ENCODE peak calls at places on chromosomes 7 and 10, in six cellular contexts. One of them, this sample, is unnamed.

GRCh38 chr10:73931767-73932624 is 21.1 kb downstream of the PLAU start:
- DNase-seq in dorsolateral prefrontal cortex: no peak
- DNase-seq in B cell: no peak
- DNase-seq in mammary epithelial cell: peak; percentile 100
- DNase-seq in HFF-Myc: no peak
- DNase-seq in heart left ventricle: no peak
- DNase-seq in this sample: peak; percentile 73

GRCh38 chr10:62831346-62831745 is 15.2 kb upstream of the EGR2 start:
- DNase-seq in mammary epithelial cell: peak; percentile 67
- DNase-seq in heart left ventricle: no peak
- DNase-seq in HFF-Myc: no peak
- DNase-seq in B cell: no peak
- DNase-seq in dorsolateral prefrontal cortex: no peak
- DNase-seq in this sample: no peak

GRCh38 chr10:61592581-61592980 is 70.1 kb upstream of the CABCOCO1 start:
- DNase-seq in heart left ventricle: no peak
- DNase-seq in B cell: no peak
- DNase-seq in HFF-Myc: no peak
- DNase-seq in mammary epithelial cell: peak; percentile 6
- DNase-seq in dorsolateral prefrontal cortex: no peak
- DNase-seq in this sample: no peak

GRCh38 chr7:159015081-159015893 is 129.4 kb downstream of the VIPR2 start:
- DNase-seq in heart left ventricle: peak; percentile 76
- DNase-seq in B cell: no peak
- DNase-seq in HFF-Myc: no peak
- DNase-seq in dorsolateral prefrontal cortex: peak; percentile 21
- DNase-seq in mammary epithelial cell: peak; percentile 3
- DNase-seq in this sample: no peak

GRCh38 chr10:52820316-52820715 is 47.7 kb upstream of the MBL2 start:
- DNase-seq in dorsolateral prefrontal cortex: no peak
- DNase-seq in HFF-Myc: no peak
- DNase-seq in mammary epithelial cell: no peak
- DNase-seq in B cell: no peak
- DNase-seq in heart left ventricle: no peak
- DNase-seq in this sample: no peak

GRCh38 chr10:3119796-3120459 is 52.6 kb downstream of the PFKP start:
- DNase-seq in heart left ventricle: peak; percentile 42
- DNase-seq in mammary epithelial cell: no peak
- DNase-seq in HFF-Myc: no peak
- DNase-seq in B cell: no peak
- DNase-seq in dorsolateral prefrontal cortex: no peak
- DNase-seq in this sample: no peak

GRCh38 chr10:97805096-97805879 is 33.5 kb upstream of the SFRP5 start:
- DNase-seq in HFF-Myc: no peak
- DNase-seq in B cell: no peak
- DNase-seq in dorsolateral prefrontal cortex: no peak
- DNase-seq in heart left ventricle: no peak
- DNase-seq in mammary epithelial cell: no peak
- DNase-seq in this sample: no peak

GRCh38 chr7:102096706-102097427 is 189.8 kb upstream of the SH2B2 start:
- DNase-seq in B cell: no peak
- DNase-seq in HFF-Myc: no peak
- DNase-seq in heart left ventricle: no peak
- DNase-seq in mammary epithelial cell: no peak
- DNase-seq in dorsolateral prefrontal cortex: peak; percentile 28
- DNase-seq in this sample: no peak

GRCh38 chr7:90618880-90619279 is 22.8 kb downstream of the CDK14 start:
- DNase-seq in B cell: no peak
- DNase-seq in mammary epithelial cell: no peak
- DNase-seq in HFF-Myc: no peak
- DNase-seq in dorsolateral prefrontal cortex: no peak
- DNase-seq in heart left ventricle: no peak
- DNase-seq in this sample: no peak

GRCh38 chr7:25622716-25623115 is 394.4 kb upstream of the NPVF start:
- DNase-seq in dorsolateral prefrontal cortex: no peak
- DNase-seq in B cell: no peak
- DNase-seq in HFF-Myc: no peak
- DNase-seq in mammary epithelial cell: no peak
- DNase-seq in heart left ventricle: no peak
- DNase-seq in this sample: no peak

GRCh38 chr10:133405272-133405671 is 11.3 kb downstream of the MTG1 start:
- DNase-seq in mammary epithelial cell: no peak
- DNase-seq in HFF-Myc: no peak
- DNase-seq in heart left ventricle: no peak
- DNase-seq in B cell: no peak
- DNase-seq in dorsolateral prefrontal cortex: no peak
- DNase-seq in this sample: no peak

GRCh38 chr7:157488326-157488725 is 151.5 kb downstream of the DNAJB6 start:
- DNase-seq in heart left ventricle: peak; percentile 20
- DNase-seq in dorsolateral prefrontal cortex: no peak
- DNase-seq in HFF-Myc: no peak
- DNase-seq in mammary epithelial cell: no peak
- DNase-seq in B cell: no peak
- DNase-seq in this sample: no peak

GRCh38 chr7:105656922-105657521 is 75.7 kb upstream of the EFCAB10 start:
- DNase-seq in HFF-Myc: no peak
- DNase-seq in heart left ventricle: no peak
- DNase-seq in dorsolateral prefrontal cortex: no peak
- DNase-seq in B cell: peak; percentile 75
- DNase-seq in mammary epithelial cell: no peak
- DNase-seq in this sample: peak; percentile 76

GRCh38 chr7:86667732-86668131 is 24.0 kb downstream of the GRM3 start:
- DNase-seq in heart left ventricle: no peak
- DNase-seq in mammary epithelial cell: no peak
- DNase-seq in dorsolateral prefrontal cortex: no peak
- DNase-seq in B cell: no peak
- DNase-seq in HFF-Myc: no peak
- DNase-seq in this sample: no peak

GRCh38 chr10:98555011-98555619 is 108.4 kb upstream of the HPS1 start:
- DNase-seq in HFF-Myc: no peak
- DNase-seq in heart left ventricle: no peak
- DNase-seq in mammary epithelial cell: peak; percentile 19
- DNase-seq in B cell: no peak
- DNase-seq in dorsolateral prefrontal cortex: no peak
- DNase-seq in this sample: no peak

GRCh38 chr10:101238732-101239105 is 9.5 kb upstream of the LBX1 start:
- DNase-seq in dorsolateral prefrontal cortex: no peak
- DNase-seq in HFF-Myc: no peak
- DNase-seq in B cell: no peak
- DNase-seq in heart left ventricle: no peak
- DNase-seq in mammary epithelial cell: no peak
- DNase-seq in this sample: peak; percentile 76

GRCh38 chr7:33024189-33024757 is 38.3 kb downstream of the NT5C3A start:
- DNase-seq in mammary epithelial cell: no peak
- DNase-seq in HFF-Myc: no peak
- DNase-seq in heart left ventricle: no peak
- DNase-seq in dorsolateral prefrontal cortex: no peak
- DNase-seq in B cell: no peak
- DNase-seq in this sample: no peak

GRCh38 chr7:17060051-17060450 is 178.3 kb upstream of the AGR3 start:
- DNase-seq in HFF-Myc: no peak
- DNase-seq in heart left ventricle: no peak
- DNase-seq in mammary epithelial cell: no peak
- DNase-seq in dorsolateral prefrontal cortex: no peak
- DNase-seq in B cell: no peak
- DNase-seq in this sample: no peak

GRCh38 chr7:8719102-8719501 is 285.7 kb downstream of the NXPH1 start:
- DNase-seq in heart left ventricle: no peak
- DNase-seq in dorsolateral prefrontal cortex: no peak
- DNase-seq in mammary epithelial cell: no peak
- DNase-seq in HFF-Myc: no peak
- DNase-seq in B cell: no peak
- DNase-seq in this sample: no peak

GRCh38 chr10:100504101-100504500 is 15.6 kb downstream of the SEC31B start:
- DNase-seq in dorsolateral prefrontal cortex: no peak
- DNase-seq in HFF-Myc: peak; percentile 61
- DNase-seq in heart left ventricle: no peak
- DNase-seq in B cell: no peak
- DNase-seq in mammary epithelial cell: no peak
- DNase-seq in this sample: no peak

DNA sequence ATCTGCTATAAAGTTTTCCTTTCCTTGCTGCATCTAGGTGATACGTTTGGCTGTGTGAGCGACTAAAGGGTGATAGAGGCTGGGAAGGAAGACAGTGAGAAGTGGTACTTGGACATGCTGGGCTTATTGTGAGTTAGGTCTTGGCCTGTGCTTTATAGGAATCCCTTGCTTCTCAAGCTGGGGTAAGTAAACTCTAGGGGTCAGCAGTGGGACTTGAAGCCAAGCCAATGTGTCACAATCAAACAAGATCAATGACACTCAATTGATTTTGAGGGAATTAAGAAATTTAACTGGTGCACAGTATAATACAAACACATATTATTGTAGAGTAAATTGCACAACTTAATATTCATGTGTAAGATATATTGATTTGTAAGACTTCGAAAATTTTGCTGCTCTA is 155.8 kb upstream of the AOAH start:
- DNase-seq in B cell: no peak
- DNase-seq in HFF-Myc: no peak
- DNase-seq in dorsolateral prefrontal cortex: no peak
- DNase-seq in heart left ventricle: no peak
- DNase-seq in mammary epithelial cell: no peak
- DNase-seq in this sample: no peak
- TF ChIP-seq CTCF in B cell: no peak
- TF ChIP-seq CTCF in HFF-Myc: no peak
- TF ChIP-seq CTCF in dorsolateral prefrontal cortex: no peak
- TF ChIP-seq CTCF in heart left ventricle: no peak
- TF ChIP-seq CTCF in mammary epithelial cell: peak; percentile 6
- TF ChIP-seq CTCF in this sample: no peak

GRCh38 chr7:47356261-47356660 is 225.7 kb downstream of the TNS3 start:
- DNase-seq in HFF-Myc: no peak
- DNase-seq in dorsolateral prefrontal cortex: no peak
- DNase-seq in heart left ventricle: no peak
- DNase-seq in B cell: no peak
- DNase-seq in mammary epithelial cell: no peak
- DNase-seq in this sample: no peak
- TF ChIP-seq CTCF in HFF-Myc: no peak
- TF ChIP-seq CTCF in dorsolateral prefrontal cortex: no peak
- TF ChIP-seq CTCF in heart left ventricle: no peak
- TF ChIP-seq CTCF in B cell: no peak
- TF ChIP-seq CTCF in mammary epithelial cell: no peak
- TF ChIP-seq CTCF in this sample: no peak

DNA sequence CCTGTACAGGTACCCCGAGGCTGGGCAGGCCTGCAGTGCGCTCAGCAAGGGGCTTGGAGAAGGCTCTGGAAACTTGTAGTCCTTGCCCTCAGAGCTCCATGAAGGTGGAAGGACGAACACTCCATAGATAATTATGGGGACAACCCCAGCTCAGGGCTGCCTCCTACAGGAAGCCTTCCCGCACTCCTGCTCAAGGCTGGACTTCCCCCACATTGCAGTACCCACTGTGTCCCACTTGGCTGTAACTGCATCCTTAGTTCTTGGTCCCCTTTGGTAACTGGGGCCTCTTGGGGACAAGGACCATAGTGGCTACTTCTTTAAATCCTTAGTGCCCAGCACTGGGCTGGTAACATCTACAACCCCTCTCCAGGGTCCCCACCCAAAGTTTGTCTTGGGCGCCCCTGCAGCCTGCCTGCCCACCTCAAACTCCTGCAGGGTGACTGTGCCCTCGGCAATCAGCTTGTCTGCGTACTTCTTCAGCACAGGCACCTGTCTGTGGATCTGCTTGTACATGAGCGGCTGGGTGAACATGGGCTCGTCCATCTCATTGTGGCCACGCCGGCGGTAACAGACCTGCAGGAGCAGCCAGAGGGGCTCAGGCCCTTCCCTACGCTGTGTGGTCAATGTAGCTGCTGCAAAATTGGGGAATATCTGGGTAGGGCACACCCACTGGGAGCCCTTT is 17.1 kb downstream of the OGDHL start:
- DNase-seq in mammary epithelial cell: no peak
- DNase-seq in heart left ventricle: no peak
- DNase-seq in B cell: no peak
- DNase-seq in HFF-Myc: no peak
- DNase-seq in dorsolateral prefrontal cortex: no peak
- DNase-seq in this sample: no peak
- TF ChIP-seq CTCF in mammary epithelial cell: no peak
- TF ChIP-seq CTCF in heart left ventricle: no peak
- TF ChIP-seq CTCF in B cell: no peak
- TF ChIP-seq CTCF in HFF-Myc: no peak
- TF ChIP-seq CTCF in dorsolateral prefrontal cortex: no peak
- TF ChIP-seq CTCF in this sample: no peak

DNA sequence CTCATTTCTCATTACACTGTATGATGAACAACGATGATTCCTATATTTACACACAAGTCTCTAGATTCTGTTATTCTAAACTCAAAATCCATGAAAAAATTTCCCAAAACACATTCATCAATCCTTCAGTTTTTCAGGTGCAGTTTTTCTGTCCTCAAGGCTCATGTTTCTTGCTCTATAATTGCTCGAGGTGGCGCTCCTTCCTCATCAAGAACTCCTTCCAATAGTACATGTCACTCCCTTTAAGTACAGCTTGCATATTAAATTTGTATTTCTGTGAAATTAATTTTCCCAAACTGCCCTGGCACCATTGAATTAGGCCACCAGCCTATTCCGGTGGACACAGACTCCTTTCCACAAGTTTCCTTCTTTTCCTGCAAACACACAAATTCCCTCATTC is 188.7 kb upstream of the MINDY3 start:
- DNase-seq in heart left ventricle: no peak
- DNase-seq in dorsolateral prefrontal cortex: no peak
- DNase-seq in HFF-Myc: no peak
- DNase-seq in mammary epithelial cell: no peak
- DNase-seq in B cell: no peak
- DNase-seq in this sample: no peak
- TF ChIP-seq CTCF in heart left ventricle: no peak
- TF ChIP-seq CTCF in dorsolateral prefrontal cortex: no peak
- TF ChIP-seq CTCF in HFF-Myc: no peak
- TF ChIP-seq CTCF in mammary epithelial cell: no peak
- TF ChIP-seq CTCF in B cell: no peak
- TF ChIP-seq CTCF in this sample: peak; percentile 15

GRCh38 chr10:24952146-24952700 is at the start of gene PRTFDC1:
- DNase-seq in heart left ventricle: peak; percentile 82
- DNase-seq in mammary epithelial cell: no peak
- DNase-seq in dorsolateral prefrontal cortex: peak; percentile 76
- DNase-seq in B cell: peak; percentile 65
- DNase-seq in HFF-Myc: no peak
- DNase-seq in this sample: peak; percentile 62
- TF ChIP-seq CTCF in heart left ventricle: no peak
- TF ChIP-seq CTCF in mammary epithelial cell: peak; percentile 37
- TF ChIP-seq CTCF in dorsolateral prefrontal cortex: no peak
- TF ChIP-seq CTCF in B cell: no peak
- TF ChIP-seq CTCF in HFF-Myc: no peak
- TF ChIP-seq CTCF in this sample: peak; percentile 27

DNA sequence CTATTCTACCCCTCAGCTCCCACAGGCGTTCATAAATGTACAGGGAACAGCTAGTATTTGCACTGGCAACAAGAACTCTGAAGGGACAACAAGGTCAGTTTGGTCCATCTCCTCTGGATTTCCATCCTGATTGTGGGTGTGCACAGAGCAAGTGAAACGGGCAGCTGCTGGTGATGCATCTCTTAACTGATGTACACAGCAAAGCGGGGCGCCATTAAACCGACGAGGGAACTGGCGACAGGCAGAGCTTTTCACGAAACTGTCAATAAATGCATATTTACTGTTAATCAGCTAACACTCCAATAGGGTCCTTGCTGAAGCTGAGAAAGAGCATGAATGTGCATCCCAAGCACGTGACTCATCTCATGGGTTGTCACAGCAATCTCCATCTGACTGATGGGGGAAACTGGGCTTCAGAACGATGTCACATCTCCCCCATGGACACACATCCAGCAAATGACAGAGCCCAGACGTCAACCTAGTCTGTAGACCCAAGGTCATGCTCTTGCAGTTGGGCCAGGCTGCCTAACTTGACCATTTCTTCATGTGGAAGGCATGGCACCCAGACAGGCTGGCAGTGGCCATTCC is 54.2 kb downstream of the FAM53B start:
- DNase-seq in heart left ventricle: no peak
- DNase-seq in B cell: no peak
- DNase-seq in dorsolateral prefrontal cortex: no peak
- DNase-seq in mammary epithelial cell: no peak
- DNase-seq in HFF-Myc: no peak
- DNase-seq in this sample: no peak
- TF ChIP-seq CTCF in heart left ventricle: no peak
- TF ChIP-seq CTCF in B cell: no peak
- TF ChIP-seq CTCF in dorsolateral prefrontal cortex: no peak
- TF ChIP-seq CTCF in mammary epithelial cell: no peak
- TF ChIP-seq CTCF in HFF-Myc: no peak
- TF ChIP-seq CTCF in this sample: no peak

This sample was measured in GM13977.